ENCODE peak calls at places on chromosomes 7 and 10, in four cellular contexts. One of them, this sample, is unnamed.
A peak's percentile ranks its signal among the peaks of the same experiment; 100 is the strongest.

GRCh38 chr10:110504111-110504735 is 6.5 kb downstream of the DUSP5 start:
- DNase-seq in GM12878: peak; percentile 93
- DNase-seq in sigmoid colon: peak; percentile 75
- DNase-seq in upper lobe of left lung: no peak
- DNase-seq in this sample: peak; percentile 57

GRCh38 chr10:44132361-44133289 is 252.3 kb downstream of the CXCL12 start:
- DNase-seq in GM12878: no peak
- DNase-seq in sigmoid colon: peak; percentile 74
- DNase-seq in upper lobe of left lung: no peak
- DNase-seq in this sample: no peak

GRCh38 chr7:16492513-16493062 is 27.1 kb upstream of the SOSTDC1 start:
- DNase-seq in GM12878: no peak
- DNase-seq in sigmoid colon: no peak
- DNase-seq in upper lobe of left lung: no peak
- DNase-seq in this sample: no peak

GRCh38 chr7:20601121-20601520 is 14.3 kb upstream of the ABCB5 start:
- DNase-seq in GM12878: no peak
- DNase-seq in sigmoid colon: no peak
- DNase-seq in upper lobe of left lung: no peak
- DNase-seq in this sample: no peak

GRCh38 chr10:16594106-16594505 is 72.4 kb upstream of the C1QL3 start:
- DNase-seq in GM12878: no peak
- DNase-seq in sigmoid colon: no peak
- DNase-seq in upper lobe of left lung: no peak
- DNase-seq in this sample: no peak

GRCh38 chr10:109977382-109977806 is 30.4 kb upstream of the ADD3 start:
- DNase-seq in GM12878: no peak
- DNase-seq in sigmoid colon: no peak
- DNase-seq in upper lobe of left lung: no peak
- DNase-seq in this sample: no peak

GRCh38 chr10:3117486-3117885 is 50.1 kb downstream of the PFKP start:
- DNase-seq in GM12878: no peak
- DNase-seq in sigmoid colon: no peak
- DNase-seq in upper lobe of left lung: no peak
- DNase-seq in this sample: no peak

GRCh38 chr7:98238976-98239375 is 13.1 kb downstream of the TECPR1 start:
- DNase-seq in GM12878: no peak
- DNase-seq in sigmoid colon: no peak
- DNase-seq in upper lobe of left lung: no peak
- DNase-seq in this sample: no peak

GRCh38 chr10:97851341-97852001 is 1.8 kb downstream of the GOLGA7B start:
- DNase-seq in GM12878: no peak
- DNase-seq in sigmoid colon: no peak
- DNase-seq in upper lobe of left lung: no peak
- DNase-seq in this sample: no peak

GRCh38 chr7:148882668-148883232 is 1.3 kb downstream of the EZH2 start:
- DNase-seq in GM12878: no peak
- DNase-seq in sigmoid colon: no peak
- DNase-seq in upper lobe of left lung: no peak
- DNase-seq in this sample: no peak

GRCh38 chr7:92246363-92247101 is 758 bp downstream of the ANKIB1 start:
- DNase-seq in GM12878: no peak
- DNase-seq in sigmoid colon: no peak
- DNase-seq in upper lobe of left lung: no peak
- DNase-seq in this sample: peak; percentile 13

GRCh38 chr10:93406367-93407145 is 75.6 kb downstream of the MYOF start:
- DNase-seq in GM12878: no peak
- DNase-seq in sigmoid colon: no peak
- DNase-seq in upper lobe of left lung: no peak
- DNase-seq in this sample: no peak

GRCh38 chr10:24858244-24858907 is 94.0 kb downstream of the PRTFDC1 start:
- DNase-seq in GM12878: no peak
- DNase-seq in sigmoid colon: no peak
- DNase-seq in upper lobe of left lung: no peak
- DNase-seq in this sample: no peak

GRCh38 chr10:99560277-99561126 is 27.8 kb downstream of the NKX2-3 start:
- DNase-seq in GM12878: no peak
- DNase-seq in sigmoid colon: peak; percentile 69
- DNase-seq in upper lobe of left lung: no peak
- DNase-seq in this sample: no peak

GRCh38 chr10:115082521-115082920 is 10.6 kb upstream of the ATRNL1 start:
- DNase-seq in GM12878: no peak
- DNase-seq in sigmoid colon: no peak
- DNase-seq in upper lobe of left lung: no peak
- DNase-seq in this sample: no peak

GRCh38 chr10:97800474-97800873 is 28.7 kb upstream of the SFRP5 start:
- DNase-seq in GM12878: no peak
- DNase-seq in sigmoid colon: no peak
- DNase-seq in upper lobe of left lung: no peak
- DNase-seq in this sample: no peak

GRCh38 chr10:93386496-93387369 is 95.4 kb downstream of the MYOF start:
- DNase-seq in GM12878: no peak
- DNase-seq in sigmoid colon: peak; percentile 63
- DNase-seq in upper lobe of left lung: peak; percentile 59
- DNase-seq in this sample: no peak

GRCh38 chr7:11005202-11005601 is 31.5 kb downstream of the PHF14 start:
- DNase-seq in GM12878: no peak
- DNase-seq in sigmoid colon: no peak
- DNase-seq in upper lobe of left lung: no peak
- DNase-seq in this sample: no peak

GRCh38 chr7:48084727-48085432 is 4.2 kb upstream of the UPP1 start:
- DNase-seq in GM12878: peak; percentile 90
- DNase-seq in sigmoid colon: peak; percentile 89
- DNase-seq in upper lobe of left lung: no peak
- DNase-seq in this sample: peak; percentile 78

GRCh38 chr7:24609059-24609458 is 35.8 kb downstream of the PALS2 start:
- DNase-seq in GM12878: no peak
- DNase-seq in sigmoid colon: no peak
- DNase-seq in upper lobe of left lung: no peak
- DNase-seq in this sample: no peak

GRCh38 chr10:48582970-48583369 is 21.9 kb downstream of the ARHGAP22 start:
- DNase-seq in GM12878: no peak
- DNase-seq in sigmoid colon: no peak
- DNase-seq in upper lobe of left lung: peak; percentile 69
- DNase-seq in this sample: no peak

GRCh38 chr7:102284399-102284798 is 2.3 kb upstream of the SH2B2 start:
- DNase-seq in GM12878: no peak
- DNase-seq in sigmoid colon: no peak
- DNase-seq in upper lobe of left lung: no peak
- DNase-seq in this sample: no peak
- H3K4me3 ChIP-seq in GM12878: peak overlapping the region; percentile 80
- H3K4me3 ChIP-seq in sigmoid colon: no peak overlapping the region
- H3K4me3 ChIP-seq in upper lobe of left lung: no peak overlapping the region
- H3K4me3 ChIP-seq in this sample: no peak overlapping the region

DNA sequence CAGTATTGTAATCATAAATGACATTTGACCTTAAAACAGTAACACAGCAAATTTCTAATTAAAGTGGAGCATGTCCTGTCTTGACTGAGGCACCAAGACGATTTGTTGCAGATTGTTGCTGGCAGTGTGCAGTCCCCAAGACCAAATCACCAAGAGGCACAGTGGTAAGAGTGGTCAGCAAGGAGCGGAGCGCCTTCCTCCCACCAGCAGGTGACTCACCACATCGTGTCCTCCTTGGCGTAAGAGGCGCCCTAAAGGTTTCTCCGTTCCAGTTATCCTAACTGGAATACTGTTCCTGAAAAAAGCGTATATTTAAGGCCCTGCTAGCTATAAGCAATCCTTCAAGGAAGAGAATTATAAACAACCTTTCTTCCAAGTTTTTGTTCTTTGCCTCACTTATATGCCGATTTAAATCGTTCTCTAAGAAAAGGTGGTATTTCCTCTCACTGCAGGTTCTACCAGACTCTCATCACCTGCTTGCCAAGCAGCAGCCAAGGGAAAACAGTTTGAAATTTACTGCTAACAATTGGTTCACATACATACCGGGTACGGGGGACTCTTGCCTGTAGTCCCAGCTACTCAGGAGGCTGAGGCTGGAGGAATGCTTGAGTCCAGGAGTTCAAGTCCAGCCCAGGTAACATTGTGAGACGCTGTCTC is 10.7 kb upstream of the REPIN1 start:
- DNase-seq in GM12878: no peak
- DNase-seq in sigmoid colon: peak; percentile 35
- DNase-seq in upper lobe of left lung: no peak
- DNase-seq in this sample: no peak
- TF ChIP-seq POLR2A in GM12878: no peak
- TF ChIP-seq POLR2A in sigmoid colon: no peak
- TF ChIP-seq POLR2A in upper lobe of left lung: no peak
- TF ChIP-seq POLR2A in this sample: no peak

GRCh38 chr7:34104992-34105391 is 199.7 kb downstream of the BMPER start:
- DNase-seq in GM12878: no peak
- DNase-seq in sigmoid colon: no peak
- DNase-seq in upper lobe of left lung: no peak
- DNase-seq in this sample: no peak
- TF ChIP-seq EP300 in GM12878: no peak
- TF ChIP-seq EP300 in sigmoid colon: no peak
- TF ChIP-seq EP300 in upper lobe of left lung: no peak
- TF ChIP-seq EP300 in this sample: no peak

DNA sequence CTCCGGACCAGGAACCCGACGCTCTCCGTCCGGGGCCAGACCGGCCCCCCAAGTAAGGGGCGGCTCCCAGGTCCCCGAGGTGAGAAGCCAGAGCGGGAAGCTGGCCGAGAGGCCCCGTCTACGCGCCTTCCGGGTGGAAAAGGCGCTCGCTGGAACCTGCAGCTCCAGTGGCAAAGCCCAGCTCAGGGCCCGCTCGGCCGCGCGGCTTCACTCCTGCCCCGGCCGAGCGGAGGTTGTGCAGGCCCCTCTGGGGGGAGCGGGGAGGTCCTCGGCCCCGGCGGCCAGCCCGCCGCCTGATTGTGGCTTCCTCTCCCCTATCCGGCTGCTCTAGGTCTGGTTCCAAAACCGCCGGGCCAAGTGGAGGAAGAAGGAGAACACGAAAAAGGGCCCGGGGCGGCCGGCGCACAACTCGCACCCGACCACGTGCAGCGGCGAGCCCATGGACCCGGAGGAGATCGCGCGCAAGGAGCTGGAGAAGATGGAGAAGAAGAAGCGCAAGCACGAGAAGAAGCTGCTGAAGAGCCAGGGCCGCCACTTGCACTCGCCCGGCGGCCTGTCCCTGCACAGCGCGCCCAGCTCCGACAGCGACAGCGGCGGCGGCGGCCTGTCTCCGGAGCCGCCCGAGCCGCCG is 2.9 kb downstream of the UNCX start:
- DNase-seq in GM12878: no peak
- DNase-seq in sigmoid colon: no peak
- DNase-seq in upper lobe of left lung: peak; percentile 75
- DNase-seq in this sample: no peak
- H3K4me3 ChIP-seq in GM12878: no peak overlapping the region
- H3K4me3 ChIP-seq in sigmoid colon: no peak overlapping the region
- H3K4me3 ChIP-seq in upper lobe of left lung: no peak overlapping the region
- H3K4me3 ChIP-seq in this sample: no peak overlapping the region

DNA sequence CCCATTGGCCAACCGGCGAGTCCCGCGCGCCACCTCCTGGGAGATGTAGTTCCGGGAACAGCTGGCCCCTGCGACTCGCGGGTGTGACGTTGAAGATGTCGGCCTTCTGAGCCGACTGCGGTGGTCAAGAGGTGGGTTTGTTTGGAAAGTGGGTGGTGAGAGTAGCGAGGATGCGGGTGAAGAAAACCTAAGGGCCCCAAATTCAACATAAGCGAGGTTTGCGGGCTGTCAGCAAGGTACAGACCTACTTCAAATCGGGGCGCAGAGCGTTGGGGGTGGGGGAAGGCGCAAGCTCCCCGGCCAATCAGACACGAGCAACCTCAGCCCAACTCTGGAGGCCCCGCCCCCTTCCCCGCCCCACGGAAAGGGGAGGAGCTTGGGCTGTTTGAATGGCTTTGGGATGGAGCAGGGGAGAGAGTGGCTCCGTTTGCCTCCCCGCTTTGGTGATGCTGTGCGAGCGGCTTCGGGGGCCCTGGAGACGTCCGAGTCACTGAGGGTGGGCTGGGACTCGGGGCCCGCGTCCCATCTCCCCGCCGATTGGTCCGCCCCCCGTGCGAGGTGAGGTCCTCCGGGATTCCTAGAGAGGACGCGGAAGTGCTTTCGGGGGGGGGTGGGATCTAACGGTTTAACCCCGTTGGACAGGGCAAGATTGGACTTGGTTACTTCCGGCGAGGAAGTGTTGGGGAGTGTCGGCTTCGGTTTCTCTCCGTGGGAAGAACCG is at the start of gene ZKSCAN5:
- DNase-seq in GM12878: peak; percentile 84
- DNase-seq in sigmoid colon: peak; percentile 99
- DNase-seq in upper lobe of left lung: peak; percentile 98
- DNase-seq in this sample: peak; percentile 99
- TF ChIP-seq POLR2A in GM12878: peak; percentile 94
- TF ChIP-seq POLR2A in sigmoid colon: peak; percentile 66
- TF ChIP-seq POLR2A in upper lobe of left lung: peak; percentile 22
- TF ChIP-seq POLR2A in this sample: peak; percentile 55

GRCh38 chr10:33087922-33088321 is 129.9 kb upstream of the ITGB1 start:
- DNase-seq in GM12878: no peak
- DNase-seq in sigmoid colon: no peak
- DNase-seq in upper lobe of left lung: no peak
- DNase-seq in this sample: no peak

GRCh38 chr10:33093362-33093761 is 135.3 kb upstream of the ITGB1 start:
- DNase-seq in GM12878: no peak
- DNase-seq in sigmoid colon: no peak
- DNase-seq in upper lobe of left lung: no peak
- DNase-seq in this sample: no peak

GRCh38 chr10:33087142-33087541 is 129.1 kb upstream of the ITGB1 start:
- DNase-seq in GM12878: no peak
- DNase-seq in sigmoid colon: no peak
- DNase-seq in upper lobe of left lung: no peak
- DNase-seq in this sample: no peak

GRCh38 chr10:33094263-33095051 is 136.4 kb upstream of the ITGB1 start:
- DNase-seq in GM12878: no peak
- DNase-seq in sigmoid colon: no peak
- DNase-seq in upper lobe of left lung: peak; percentile 29
- DNase-seq in this sample: no peak

GRCh38 chr10:33091186-33091585 is 133.2 kb upstream of the ITGB1 start:
- DNase-seq in GM12878: no peak
- DNase-seq in sigmoid colon: no peak
- DNase-seq in upper lobe of left lung: no peak
- DNase-seq in this sample: no peak
- TF ChIP-seq EP300 in GM12878: no peak
- TF ChIP-seq EP300 in sigmoid colon: no peak
- TF ChIP-seq EP300 in upper lobe of left lung: no peak
- TF ChIP-seq EP300 in this sample: no peak

This sample was measured in ovary.